ENCODE peak calls at places on chromosomes 6 and 20, in eight cellular contexts. S, R, P, T, I, W, Q and O are unnamed samples.
A peak's percentile ranks its signal among the peaks of the same experiment; 100 is the strongest.

GRCh38 chr6:137819740-137820139 is 47.3 kb upstream of the TNFAIP3 start:
- DNase-seq in S (peak; percentile 39), R (no peak), P (no peak), T (no peak), I (no peak), W (no peak), Q (no peak), O (no peak)

GRCh38 chr20:709864-710761 is 34.5 kb upstream of the SCRT2 start:
- DNase-seq in S (no peak), R (peak; percentile 61), P (no peak), T (no peak), I (no peak), W (no peak), Q (no peak), O (no peak)

GRCh38 chr6:138560130-138560850 is 61.0 kb upstream of the NHSL1 start:
- DNase-seq in S (no peak), R (no peak), P (no peak), T (no peak), I (no peak), W (no peak), Q (no peak), O (no peak)

GRCh38 chr6:126040826-126041225 is 54.5 kb downstream of the TRMT11 start:
- DNase-seq in S (peak; percentile 76), R (no peak), P (no peak), T (no peak), I (no peak), W (peak; percentile 46), Q (peak; percentile 74), O (no peak)

GRCh38 chr6:44576132-44576601 is 188.7 kb downstream of the CDC5L start:
- DNase-seq in S (peak; percentile 68), R (no peak), P (no peak), T (no peak), I (no peak), W (no peak), Q (no peak), O (no peak)

GRCh38 chr20:54255157-54255556 is 47.3 kb downstream of the PFDN4 start:
- DNase-seq in S (peak; percentile 51), R (no peak), P (no peak), T (no peak), I (no peak), W (no peak), Q (peak; percentile 30), O (no peak)

GRCh38 chr20:10554285-10554684 is 119.2 kb downstream of the SLX4IP start:
- DNase-seq in S (no peak), R (no peak), P (no peak), T (no peak), I (no peak), W (no peak), Q (no peak), O (no peak)

GRCh38 chr20:10549511-10549910 is 114.4 kb downstream of the SLX4IP start:
- DNase-seq in S (no peak), R (no peak), P (no peak), T (no peak), I (no peak), W (no peak), Q (no peak), O (no peak)

GRCh38 chr6:108667984-108668383 is 107.3 kb downstream of the FOXO3 start:
- DNase-seq in S (peak; percentile 55), R (no peak), P (no peak), T (no peak), I (no peak), W (no peak), Q (no peak), O (no peak)

GRCh38 chr6:24378473-24379097 is 20.7 kb upstream of the DCDC2 start:
- DNase-seq in S (no peak), R (no peak), P (no peak), T (no peak), I (no peak), W (no peak), Q (no peak), O (no peak)

GRCh38 chr6:53244532-53244931 is 95.9 kb upstream of the GCM1 start:
- DNase-seq in S (no peak), R (no peak), P (no peak), T (no peak), I (no peak), W (no peak), Q (no peak), O (no peak)
- TF ChIP-seq CTCF in S (no peak), R (no peak), P (no peak), T (no peak), I (no peak), W (no peak), Q (no peak), O (no peak)

GRCh38 chr6:100801036-100801435 is 80.1 kb downstream of the ASCC3 start:
- DNase-seq in S (no peak), R (no peak), P (no peak), T (no peak), I (no peak), W (no peak), Q (no peak), O (no peak)

GRCh38 chr6:100796049-100796823 is 84.9 kb downstream of the ASCC3 start:
- DNase-seq in S (no peak), R (no peak), P (no peak), T (no peak), I (no peak), W (no peak), Q (no peak), O (no peak)
- TF ChIP-seq CTCF in S (no peak), R (no peak), P (no peak), T (no peak), I (no peak), W (no peak), Q (no peak), O (no peak)

GRCh38 chr6:39361657-39362486 is 39.4 kb upstream of the KCNK16 start:
- DNase-seq in S (peak; percentile 69), R (peak; percentile 83), P (peak; percentile 66), T (peak; percentile 62), I (no peak), W (peak; percentile 63), Q (peak; percentile 70), O (peak; percentile 76)
- TF ChIP-seq CTCF in S (peak; percentile 85), R (peak; percentile 64), P (peak; percentile 59), T (peak; percentile 82), I (no peak), W (peak; percentile 55), Q (peak; percentile 78), O (peak; percentile 79)

GRCh38 chr6:23140879-23141278 is 571.5 kb downstream of the HDGFL1 start:
- DNase-seq in S (no peak), R (no peak), P (no peak), T (no peak), I (no peak), W (no peak), Q (no peak), O (no peak)
- TF ChIP-seq CTCF in S (no peak), R (no peak), P (no peak), T (no peak), I (no peak), W (no peak), Q (no peak), O (no peak)

DNA sequence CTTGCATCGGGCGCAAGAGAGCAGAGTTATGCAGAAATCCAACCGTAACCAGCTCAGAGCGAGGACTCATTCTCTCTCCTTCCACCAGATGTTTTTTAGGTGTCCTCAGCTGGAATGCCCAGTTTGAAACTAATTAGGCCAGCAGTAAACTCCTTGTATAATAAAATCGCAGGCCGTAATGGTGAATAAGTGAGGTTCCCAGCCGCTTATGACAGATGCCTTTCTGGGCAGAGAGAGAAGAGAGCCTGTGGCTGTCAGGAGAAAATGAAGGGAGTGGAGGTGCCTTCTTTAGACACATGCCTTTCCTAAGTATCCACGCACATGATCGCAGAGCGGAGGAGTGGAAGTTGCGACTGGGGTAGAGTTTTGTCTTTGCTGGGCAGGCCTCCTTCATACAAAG is 2.8 kb downstream of the EYA2 start:
- DNase-seq in S (no peak), R (no peak), P (no peak), T (no peak), I (no peak), W (no peak), Q (no peak), O (no peak)
- TF ChIP-seq CTCF in S (no peak), R (no peak), P (no peak), T (no peak), I (no peak), W (no peak), Q (no peak), O (no peak)

GRCh38 chr20:63740501-63741353 is 1.2 kb downstream of the SLC2A4RG start:
- DNase-seq in S (peak; percentile 91), R (peak; percentile 75), P (peak; percentile 99), T (peak; percentile 76), I (peak; percentile 89), W (peak; percentile 94), Q (peak; percentile 94), O (peak; percentile 65)
- TF ChIP-seq CTCF in S (peak; percentile 3), R (no peak), P (no peak), T (peak; percentile 3), I (no peak), W (no peak), Q (no peak), O (no peak)

GRCh38 chr6:99605074-99605726 is 1.4 kb upstream of the PRDM13 start:
- DNase-seq in S (no peak), R (peak; percentile 64), P (no peak), T (no peak), I (no peak), W (no peak), Q (no peak), O (no peak)
- TF ChIP-seq CTCF in S (no peak), R (no peak), P (no peak), T (peak; percentile 41), I (no peak), W (no peak), Q (no peak), O (no peak)

GRCh38 chr6:115843945-115844344 is 216.7 kb downstream of the FRK start:
- DNase-seq in S (no peak), R (no peak), P (no peak), T (no peak), I (no peak), W (no peak), Q (no peak), O (no peak)

GRCh38 chr6:115842338-115842737 is 218.4 kb downstream of the FRK start:
- DNase-seq in S (no peak), R (no peak), P (no peak), T (no peak), I (no peak), W (no peak), Q (no peak), O (no peak)

DNA sequence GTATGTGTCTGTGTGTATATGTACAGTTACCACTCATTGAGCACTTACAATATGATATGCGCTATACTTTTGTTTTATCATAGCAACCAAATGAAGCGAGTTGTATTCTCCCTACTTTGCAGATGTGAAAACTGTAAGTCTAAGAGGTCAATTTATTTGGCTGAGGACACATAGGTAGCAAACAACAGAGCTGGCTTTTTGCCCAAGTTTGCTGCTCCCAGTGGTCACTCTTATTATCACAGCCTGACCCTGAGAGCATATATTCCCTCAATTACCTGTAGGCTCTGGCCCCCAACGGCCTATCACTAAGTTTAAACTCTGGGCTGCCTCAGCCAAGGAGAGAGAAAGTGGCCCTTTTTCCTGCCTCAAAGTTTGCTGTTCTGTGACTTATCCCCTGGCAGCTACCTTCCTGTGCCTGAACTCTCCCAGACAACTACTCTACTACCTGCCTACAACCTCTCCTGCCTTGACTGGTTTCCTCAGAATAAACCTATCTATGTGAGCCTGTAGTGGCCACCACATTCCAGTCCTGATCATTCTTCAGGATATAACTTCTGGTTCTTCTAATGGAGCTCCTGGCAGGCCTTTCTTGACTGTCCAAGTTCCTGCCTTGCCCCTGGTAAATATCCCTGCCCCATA is 221.8 kb downstream of the FRK start:
- DNase-seq in S (peak; percentile 38), R (peak; percentile 55), P (no peak), T (no peak), I (no peak), W (no peak), Q (peak; percentile 73), O (peak; percentile 47)
- TF ChIP-seq CTCF in S (peak; percentile 46), R (peak; percentile 60), P (no peak), T (peak; percentile 56), I (no peak), W (no peak), Q (peak; percentile 62), O (peak; percentile 61)